ENCODE peak calls at places on chromosomes 6 and 20, in six cellular contexts. G is NCI-H460, C is globus pallidus, B is MM.1S, W is non-pigmented ciliary epithelial cell, K is caudate nucleus. X is an unnamed sample.

GRCh38 chr6:20652691-20653479 is 118.6 kb downstream of the CDKAL1 start:
- DNase-seq in G (no peak), C (no peak), B (no peak), W (peak; percentile 17), K (no peak), X (no peak)

GRCh38 chr6:55528624-55529023 is 50.4 kb downstream of the HMGCLL1 start:
- DNase-seq in G (peak; percentile 34), C (no peak), B (peak; percentile 78), W (no peak), K (no peak), X (no peak)

GRCh38 chr20:44701116-44701865 is 13.9 kb upstream of the CCN5 start:
- DNase-seq in G (no peak), C (no peak), B (no peak), W (no peak), K (no peak), X (no peak)

GRCh38 chr6:1987640-1988039 is 257.8 kb downstream of the GMDS start:
- DNase-seq in G (no peak), C (no peak), B (no peak), W (no peak), K (no peak), X (no peak)

GRCh38 chr6:7126759-7127158 is 19.0 kb downstream of the RREB1 start:
- DNase-seq in G (no peak), C (no peak), B (no peak), W (no peak), K (no peak), X (no peak)

GRCh38 chr6:128131566-128131965 is 230.7 kb upstream of the THEMIS start:
- DNase-seq in G (no peak), C (no peak), B (no peak), W (no peak), K (no peak), X (no peak)

GRCh38 chr6:110415297-110415916 is at the start of gene DDO:
- DNase-seq in G (peak; percentile 18), C (peak; percentile 94), B (peak; percentile 40), W (no peak), K (peak; percentile 75), X (no peak)

GRCh38 chr6:56520218-56520617 is 122.5 kb downstream of the DST start:
- DNase-seq in G (no peak), C (no peak), B (no peak), W (no peak), K (no peak), X (no peak)

GRCh38 chr6:161273356-161273751 is 507 bp downstream of the AGPAT4 start:
- DNase-seq in G (no peak), C (peak; percentile 42), B (no peak), W (no peak), K (no peak), X (peak; percentile 65)

GRCh38 chr6:11404081-11404480 is 133.5 kb upstream of the TMEM170B start:
- DNase-seq in G (no peak), C (no peak), B (no peak), W (no peak), K (no peak), X (no peak)

GRCh38 chr6:2465336-2465735 is 219.9 kb upstream of the GMDS start:
- DNase-seq in G (no peak), C (no peak), B (no peak), W (no peak), K (no peak), X (no peak)

GRCh38 chr20:53319200-53319599 is 274.4 kb downstream of the ZNF217 start:
- DNase-seq in G (no peak), C (no peak), B (no peak), W (no peak), K (no peak), X (no peak)

GRCh38 chr6:14224359-14225103 is 107.0 kb downstream of the CD83 start:
- DNase-seq in G (no peak), C (no peak), B (no peak), W (no peak), K (no peak), X (no peak)

GRCh38 chr6:25279748-25280616 is 808 bp downstream of the CARMIL1 start:
- DNase-seq in G (no peak), C (no peak), B (peak; percentile 32), W (no peak), K (no peak), X (peak; percentile 57)

GRCh38 chr20:2817891-2818595 is 1.9 kb downstream of the TMEM239 start:
- DNase-seq in G (no peak), C (no peak), B (no peak), W (no peak), K (no peak), X (no peak)

GRCh38 chr6:159852877-159853276 is 37.9 kb upstream of the MAS1 start:
- DNase-seq in G (peak; percentile 8), C (peak; percentile 46), B (peak; percentile 7), W (no peak), K (no peak), X (peak; percentile 18)

GRCh38 chr6:105879902-105880547 is 206.1 kb upstream of the PRDM1 start:
- DNase-seq in G (no peak), C (peak; percentile 69), B (peak; percentile 50), W (no peak), K (no peak), X (no peak)

GRCh38 chr6:149897855-149898744 is at the start of gene RAET1E:
- DNase-seq in G (no peak), C (no peak), B (no peak), W (no peak), K (no peak), X (peak; percentile 37)